ENCODE peak calls at places on chromosomes 13 and 19, in four cellular contexts. One of them, this sample, is unnamed.
A peak's percentile ranks its signal among the peaks of the same experiment; 100 is the strongest.

GRCh38 chr13:83722443-83722842 is 159.8 kb downstream of the SLITRK1 start:
- DNase-seq in pons: no peak
- DNase-seq in RKO: no peak
- DNase-seq in myocyte: no peak
- DNase-seq in this sample: no peak

GRCh38 chr19:42053037-42053935 is 16.7 kb downstream of the GRIK5 start:
- DNase-seq in pons: no peak
- DNase-seq in RKO: no peak
- DNase-seq in myocyte: no peak
- DNase-seq in this sample: no peak

GRCh38 chr13:48975101-48975925 is at the start of gene FNDC3A:
- DNase-seq in pons: peak; percentile 52
- DNase-seq in RKO: peak; percentile 70
- DNase-seq in myocyte: peak; percentile 85
- DNase-seq in this sample: peak; percentile 77

GRCh38 chr13:100674363-100674847 is at the start of gene TMTC4:
- DNase-seq in pons: peak; percentile 47
- DNase-seq in RKO: no peak
- DNase-seq in myocyte: no peak
- DNase-seq in this sample: no peak

GRCh38 chr19:18649371-18650047 is 12.7 kb downstream of the KLHL26 start:
- DNase-seq in pons: peak; percentile 31
- DNase-seq in RKO: no peak
- DNase-seq in myocyte: peak; percentile 88
- DNase-seq in this sample: peak; percentile 52

GRCh38 chr19:56176881-56177280 is 1.1 kb downstream of the GALP start:
- DNase-seq in pons: no peak
- DNase-seq in RKO: no peak
- DNase-seq in myocyte: no peak
- DNase-seq in this sample: no peak

GRCh38 chr19:18833849-18834643 is 2.3 kb downstream of the UPF1 start:
- DNase-seq in pons: no peak
- DNase-seq in RKO: peak; percentile 32
- DNase-seq in myocyte: no peak
- DNase-seq in this sample: peak; percentile 46

GRCh38 chr13:26656919-26657318 is 99.4 kb downstream of the WASF3 start:
- DNase-seq in pons: peak; percentile 56
- DNase-seq in RKO: peak; percentile 55
- DNase-seq in myocyte: peak; percentile 52
- DNase-seq in this sample: peak; percentile 77

GRCh38 chr19:57267294-57267693 is 13.0 kb upstream of the ZNF460 start:
- DNase-seq in pons: no peak
- DNase-seq in RKO: no peak
- DNase-seq in myocyte: no peak
- DNase-seq in this sample: no peak

GRCh38 chr13:34357435-34358232 is 539.7 kb downstream of the RFC3 start:
- DNase-seq in pons: peak; percentile 17
- DNase-seq in RKO: peak; percentile 76
- DNase-seq in myocyte: peak; percentile 60
- DNase-seq in this sample: peak; percentile 95

GRCh38 chr13:74132768-74133656 is 1.2 kb downstream of the KLF12 start:
- DNase-seq in pons: peak; percentile 47
- DNase-seq in RKO: peak; percentile 9
- DNase-seq in myocyte: peak; percentile 59
- DNase-seq in this sample: peak; percentile 64

GRCh38 chr13:48727252-48728011 is 73.7 kb downstream of the CYSLTR2 start:
- DNase-seq in pons: no peak
- DNase-seq in RKO: no peak
- DNase-seq in myocyte: peak; percentile 33
- DNase-seq in this sample: peak; percentile 38

GRCh38 chr13:73421310-73421912 is 362.6 kb downstream of the KLF5 start:
- DNase-seq in pons: no peak
- DNase-seq in RKO: peak; percentile 78
- DNase-seq in myocyte: no peak
- DNase-seq in this sample: peak; percentile 8

GRCh38 chr19:55080121-55080914 is 4.6 kb downstream of the EPS8L1 start:
- DNase-seq in pons: no peak
- DNase-seq in RKO: peak; percentile 92
- DNase-seq in myocyte: peak; percentile 28
- DNase-seq in this sample: peak; percentile 78

GRCh38 chr13:113612626-113613025 is 28.1 kb downstream of the TFDP1 start:
- DNase-seq in pons: no peak
- DNase-seq in RKO: no peak
- DNase-seq in myocyte: no peak
- DNase-seq in this sample: no peak

GRCh38 chr19:14337510-14337909 is 43.7 kb upstream of the ADGRE5 start:
- DNase-seq in pons: no peak
- DNase-seq in RKO: peak; percentile 68
- DNase-seq in myocyte: no peak
- DNase-seq in this sample: peak; percentile 46

This sample was measured in GM23248.